ENCODE peak calls at places on chromosomes 5 and 9, in nine cellular contexts. D, J, B, L, R, C, S, F and W are unnamed samples.

GRCh38 chr5:80565330-80565729 is 4.8 kb downstream of the ANKRD34B start:
- DNase-seq in C (no peak), J (no peak), D (no peak), F (no peak), S (no peak), B (no peak), R (no peak), L (no peak), W (no peak)

GRCh38 chr5:153088538-153088937 is 401.9 kb upstream of the GRIA1 start:
- DNase-seq in B (no peak), R (no peak), D (no peak), L (no peak), S (no peak), F (no peak), J (no peak), C (no peak), W (no peak)

GRCh38 chr5:146051678-146052077 is 53.7 kb downstream of the PLAC8L1 start:
- DNase-seq in R (no peak), F (no peak), J (no peak), B (no peak), C (peak; percentile 79), D (no peak), L (no peak), S (no peak), W (no peak)

GRCh38 chr5:157511656-157512644 is 51.9 kb downstream of the NIPAL4 start:
- DNase-seq in C (peak; percentile 99), D (peak; percentile 26), L (no peak), F (no peak), B (peak; percentile 83), S (peak; percentile 78), J (peak; percentile 55), R (no peak), W (peak; percentile 86)

GRCh38 chr5:61286446-61287132 is 45.5 kb upstream of the ZSWIM6 start:
- DNase-seq in S (no peak), R (no peak), L (no peak), B (no peak), J (no peak), C (peak; percentile 90), F (no peak), D (no peak), W (no peak)

GRCh38 chr5:181263633-181264032 is 2.7 kb upstream of the TRIM52 start:
- DNase-seq in S (no peak), D (no peak), F (no peak), J (no peak), L (no peak), R (no peak), B (no peak), C (no peak), W (no peak)

GRCh38 chr5:143200781-143201398 is 202.6 kb downstream of the NR3C1 start:
- DNase-seq in L (no peak), C (peak; percentile 87), S (no peak), J (no peak), D (no peak), F (no peak), B (peak; percentile 29), R (no peak), W (no peak)

GRCh38 chr9:37618817-37619216 is 26.4 kb upstream of the TOMM5 start:
- DNase-seq in R (no peak), C (peak; percentile 82), D (no peak), L (no peak), S (no peak), F (no peak), B (peak; percentile 18), J (no peak), W (no peak)

GRCh38 chr5:104370523-104370922 is 807.9 kb upstream of the NUDT12 start:
- DNase-seq in F (no peak), R (no peak), D (no peak), L (no peak), B (no peak), S (no peak), C (no peak), J (no peak), W (no peak)

GRCh38 chr9:120663380-120663779 is 50.9 kb downstream of the MEGF9 start:
- DNase-seq in F (no peak), R (no peak), D (no peak), J (no peak), S (no peak), C (no peak), L (no peak), B (no peak), W (no peak)

GRCh38 chr5:73623929-73624404 is 2.0 kb upstream of the ARHGEF28 start:
- DNase-seq in L (no peak), C (no peak), R (no peak), B (no peak), S (no peak), J (no peak), F (no peak), D (no peak), W (no peak)

GRCh38 chr5:126056851-126057622 is 366.2 kb upstream of the GRAMD2B start:
- DNase-seq in L (no peak), F (no peak), C (no peak), J (no peak), S (no peak), D (no peak), R (no peak), B (no peak), W (no peak)

GRCh38 chr5:145918397-145918796 is 18.0 kb upstream of the SH3RF2 start:
- DNase-seq in L (no peak), R (no peak), D (no peak), F (no peak), C (no peak), S (no peak), J (no peak), B (no peak), W (no peak)

GRCh38 chr9:73081979-73082657 is 69.5 kb upstream of the ANXA1 start:
- DNase-seq in R (no peak), F (no peak), B (peak; percentile 26), J (peak; percentile 16), C (peak; percentile 75), S (no peak), L (peak; percentile 6), D (no peak), W (no peak)

GRCh38 chr5:129094924-129095797 is 612 bp downstream of the ISOC1 start:
- DNase-seq in C (peak; percentile 50), S (peak; percentile 87), D (peak; percentile 17), J (peak; percentile 42), B (peak; percentile 10), F (peak; percentile 33), R (peak; percentile 42), L (no peak), W (no peak)

GRCh38 chr5:67355135-67355729 is 158.6 kb upstream of the CD180 start:
- DNase-seq in B (no peak), F (no peak), C (no peak), D (no peak), L (no peak), S (no peak), R (no peak), J (no peak), W (no peak)

GRCh38 chr9:91824151-91824550 is 125.9 kb downstream of the ROR2 start:
- DNase-seq in J (no peak), F (no peak), S (no peak), D (no peak), B (no peak), R (no peak), C (no peak), L (no peak), W (no peak)

GRCh38 chr5:25119654-25120053 is 474.9 kb upstream of the CDH10 start:
- DNase-seq in S (no peak), R (no peak), C (peak; percentile 47), F (no peak), D (no peak), L (no peak), J (peak; percentile 14), B (peak; percentile 22), W (no peak)

GRCh38 chr5:168234133-168234532 is 57.3 kb upstream of the WWC1 start:
- DNase-seq in R (no peak), J (no peak), B (no peak), S (no peak), C (peak; percentile 12), D (no peak), F (no peak), L (no peak), W (no peak)

GRCh38 chr9:99533421-99533820 is 288.3 kb upstream of the NR4A3 start:
- DNase-seq in S (no peak), J (no peak), L (no peak), D (no peak), R (no peak), C (no peak), B (no peak), F (no peak), W (no peak)

GRCh38 chr5:42454216-42454995 is 31.2 kb downstream of the GHR start:
- DNase-seq in S (no peak), J (no peak), R (no peak), F (no peak), C (no peak), L (no peak), B (no peak), D (no peak), W (no peak)